ENCODE peak calls at places on chromosomes 1 and 21, in ten cellular contexts. One of them, this sample, is unnamed.

GRCh38 chr1:165897326-165898303 is 70.2 kb downstream of the UCK2 start:
- DNase-seq in HuH-7: no peak
- DNase-seq in cardiac muscle cell: peak; percentile 21
- DNase-seq in T-helper 17 cell: no peak
- DNase-seq in CD8-positive, alpha-beta memory T cell: no peak
- DNase-seq in AG09309: peak; percentile 40
- DNase-seq in endothelial cell: no peak
- DNase-seq in Right ventricle myocardium superior: no peak
- DNase-seq in Caki2: no peak
- DNase-seq in NCI-H1694: no peak
- DNase-seq in this sample: peak; percentile 34

GRCh38 chr1:87389546-87389945 is 60.9 kb downstream of the LMO4 start:
- DNase-seq in HuH-7: no peak
- DNase-seq in cardiac muscle cell: no peak
- DNase-seq in T-helper 17 cell: no peak
- DNase-seq in CD8-positive, alpha-beta memory T cell: no peak
- DNase-seq in AG09309: no peak
- DNase-seq in endothelial cell: no peak
- DNase-seq in Right ventricle myocardium superior: no peak
- DNase-seq in Caki2: no peak
- DNase-seq in NCI-H1694: no peak
- DNase-seq in this sample: no peak

GRCh38 chr1:44500181-44501021 is 95.3 kb downstream of the RNF220 start:
- DNase-seq in HuH-7: peak; percentile 65
- DNase-seq in cardiac muscle cell: peak; percentile 71
- DNase-seq in T-helper 17 cell: no peak
- DNase-seq in CD8-positive, alpha-beta memory T cell: no peak
- DNase-seq in AG09309: no peak
- DNase-seq in endothelial cell: peak; percentile 55
- DNase-seq in Right ventricle myocardium superior: no peak
- DNase-seq in Caki2: no peak
- DNase-seq in NCI-H1694: peak; percentile 28
- DNase-seq in this sample: peak; percentile 23

GRCh38 chr1:235270625-235271024 is 57.4 kb downstream of the ARID4B start:
- DNase-seq in HuH-7: no peak
- DNase-seq in cardiac muscle cell: no peak
- DNase-seq in T-helper 17 cell: no peak
- DNase-seq in CD8-positive, alpha-beta memory T cell: no peak
- DNase-seq in AG09309: peak; percentile 23
- DNase-seq in endothelial cell: no peak
- DNase-seq in Right ventricle myocardium superior: no peak
- DNase-seq in Caki2: peak; percentile 16
- DNase-seq in NCI-H1694: no peak
- DNase-seq in this sample: peak; percentile 35

GRCh38 chr1:165143437-165144065 is 213.0 kb downstream of the LMX1A start:
- DNase-seq in HuH-7: peak; percentile 14
- DNase-seq in cardiac muscle cell: peak; percentile 9
- DNase-seq in T-helper 17 cell: no peak
- DNase-seq in CD8-positive, alpha-beta memory T cell: no peak
- DNase-seq in AG09309: no peak
- DNase-seq in endothelial cell: peak; percentile 12
- DNase-seq in Right ventricle myocardium superior: no peak
- DNase-seq in Caki2: no peak
- DNase-seq in NCI-H1694: no peak
- DNase-seq in this sample: no peak

GRCh38 chr1:178629549-178630154 is 95.4 kb upstream of the RALGPS2 start:
- DNase-seq in HuH-7: no peak
- DNase-seq in cardiac muscle cell: no peak
- DNase-seq in T-helper 17 cell: no peak
- DNase-seq in CD8-positive, alpha-beta memory T cell: no peak
- DNase-seq in AG09309: no peak
- DNase-seq in endothelial cell: no peak
- DNase-seq in Right ventricle myocardium superior: no peak
- DNase-seq in Caki2: no peak
- DNase-seq in NCI-H1694: no peak
- DNase-seq in this sample: no peak

GRCh38 chr21:35738342-35738961 is 321.9 kb downstream of the SETD4 start:
- DNase-seq in HuH-7: no peak
- DNase-seq in cardiac muscle cell: no peak
- DNase-seq in T-helper 17 cell: no peak
- DNase-seq in CD8-positive, alpha-beta memory T cell: no peak
- DNase-seq in AG09309: no peak
- DNase-seq in endothelial cell: no peak
- DNase-seq in Right ventricle myocardium superior: no peak
- DNase-seq in Caki2: peak; percentile 30
- DNase-seq in NCI-H1694: no peak
- DNase-seq in this sample: peak; percentile 86

GRCh38 chr1:72851597-72851996 is 569.3 kb upstream of the NEGR1 start:
- DNase-seq in HuH-7: no peak
- DNase-seq in cardiac muscle cell: no peak
- DNase-seq in T-helper 17 cell: no peak
- DNase-seq in CD8-positive, alpha-beta memory T cell: no peak
- DNase-seq in AG09309: no peak
- DNase-seq in endothelial cell: no peak
- DNase-seq in Right ventricle myocardium superior: no peak
- DNase-seq in Caki2: no peak
- DNase-seq in NCI-H1694: no peak
- DNase-seq in this sample: no peak

GRCh38 chr21:42041711-42042110 is 29.4 kb upstream of the UMODL1 start:
- DNase-seq in HuH-7: no peak
- DNase-seq in cardiac muscle cell: no peak
- DNase-seq in T-helper 17 cell: no peak
- DNase-seq in CD8-positive, alpha-beta memory T cell: no peak
- DNase-seq in AG09309: no peak
- DNase-seq in endothelial cell: no peak
- DNase-seq in Right ventricle myocardium superior: no peak
- DNase-seq in Caki2: no peak
- DNase-seq in NCI-H1694: no peak
- DNase-seq in this sample: no peak

GRCh38 chr1:235659186-235659771 is 9.7 kb upstream of the GNG4 start:
- DNase-seq in HuH-7: no peak
- DNase-seq in cardiac muscle cell: no peak
- DNase-seq in T-helper 17 cell: no peak
- DNase-seq in CD8-positive, alpha-beta memory T cell: no peak
- DNase-seq in AG09309: no peak
- DNase-seq in endothelial cell: no peak
- DNase-seq in Right ventricle myocardium superior: no peak
- DNase-seq in Caki2: no peak
- DNase-seq in NCI-H1694: no peak
- DNase-seq in this sample: no peak

GRCh38 chr21:37986751-37987399 is 70.6 kb upstream of the KCNJ6 start:
- DNase-seq in HuH-7: no peak
- DNase-seq in cardiac muscle cell: no peak
- DNase-seq in T-helper 17 cell: no peak
- DNase-seq in CD8-positive, alpha-beta memory T cell: no peak
- DNase-seq in AG09309: no peak
- DNase-seq in endothelial cell: no peak
- DNase-seq in Right ventricle myocardium superior: no peak
- DNase-seq in Caki2: no peak
- DNase-seq in NCI-H1694: peak; percentile 97
- DNase-seq in this sample: no peak

GRCh38 chr21:45146301-45146700 is 71.9 kb downstream of the ADARB1 start:
- DNase-seq in HuH-7: no peak
- DNase-seq in cardiac muscle cell: no peak
- DNase-seq in T-helper 17 cell: no peak
- DNase-seq in CD8-positive, alpha-beta memory T cell: no peak
- DNase-seq in AG09309: no peak
- DNase-seq in endothelial cell: no peak
- DNase-seq in Right ventricle myocardium superior: no peak
- DNase-seq in Caki2: no peak
- DNase-seq in NCI-H1694: no peak
- DNase-seq in this sample: no peak

GRCh38 chr1:156319664-156320063 is 18.4 kb downstream of the CCT3 start:
- DNase-seq in HuH-7: peak; percentile 40
- DNase-seq in cardiac muscle cell: peak; percentile 10
- DNase-seq in T-helper 17 cell: no peak
- DNase-seq in CD8-positive, alpha-beta memory T cell: no peak
- DNase-seq in AG09309: no peak
- DNase-seq in endothelial cell: no peak
- DNase-seq in Right ventricle myocardium superior: no peak
- DNase-seq in Caki2: peak; percentile 22
- DNase-seq in NCI-H1694: peak; percentile 42
- DNase-seq in this sample: peak; percentile 58

GRCh38 chr1:65393345-65393744 is 27.1 kb upstream of the LEPR start:
- DNase-seq in HuH-7: no peak
- DNase-seq in cardiac muscle cell: no peak
- DNase-seq in T-helper 17 cell: no peak
- DNase-seq in CD8-positive, alpha-beta memory T cell: no peak
- DNase-seq in AG09309: peak; percentile 10
- DNase-seq in endothelial cell: no peak
- DNase-seq in Right ventricle myocardium superior: no peak
- DNase-seq in Caki2: no peak
- DNase-seq in NCI-H1694: no peak
- DNase-seq in this sample: peak; percentile 53

GRCh38 chr1:178768423-178768822 is 43.4 kb downstream of the RALGPS2 start:
- DNase-seq in HuH-7: no peak
- DNase-seq in cardiac muscle cell: peak; percentile 6
- DNase-seq in T-helper 17 cell: no peak
- DNase-seq in CD8-positive, alpha-beta memory T cell: no peak
- DNase-seq in AG09309: no peak
- DNase-seq in endothelial cell: no peak
- DNase-seq in Right ventricle myocardium superior: no peak
- DNase-seq in Caki2: no peak
- DNase-seq in NCI-H1694: no peak
- DNase-seq in this sample: peak; percentile 49

GRCh38 chr1:246262281-246262680 is 244.8 kb downstream of the SMYD3 start:
- DNase-seq in HuH-7: no peak
- DNase-seq in cardiac muscle cell: no peak
- DNase-seq in T-helper 17 cell: no peak
- DNase-seq in CD8-positive, alpha-beta memory T cell: no peak
- DNase-seq in AG09309: no peak
- DNase-seq in endothelial cell: no peak
- DNase-seq in Right ventricle myocardium superior: no peak
- DNase-seq in Caki2: no peak
- DNase-seq in NCI-H1694: no peak
- DNase-seq in this sample: no peak

GRCh38 chr1:39542924-39543323 is 33.7 kb downstream of the PABPC4 start:
- DNase-seq in HuH-7: no peak
- DNase-seq in cardiac muscle cell: no peak
- DNase-seq in T-helper 17 cell: no peak
- DNase-seq in CD8-positive, alpha-beta memory T cell: no peak
- DNase-seq in AG09309: no peak
- DNase-seq in endothelial cell: no peak
- DNase-seq in Right ventricle myocardium superior: no peak
- DNase-seq in Caki2: no peak
- DNase-seq in NCI-H1694: no peak
- DNase-seq in this sample: no peak

GRCh38 chr1:226586650-226587443 is 38.3 kb downstream of the STUM start:
- DNase-seq in HuH-7: no peak
- DNase-seq in cardiac muscle cell: no peak
- DNase-seq in T-helper 17 cell: no peak
- DNase-seq in CD8-positive, alpha-beta memory T cell: no peak
- DNase-seq in AG09309: no peak
- DNase-seq in endothelial cell: no peak
- DNase-seq in Right ventricle myocardium superior: no peak
- DNase-seq in Caki2: peak; percentile 33
- DNase-seq in NCI-H1694: no peak
- DNase-seq in this sample: no peak

GRCh38 chr1:45929257-45929687 is 125.9 kb downstream of the MAST2 start:
- DNase-seq in HuH-7: no peak
- DNase-seq in cardiac muscle cell: peak; percentile 30
- DNase-seq in T-helper 17 cell: no peak
- DNase-seq in CD8-positive, alpha-beta memory T cell: no peak
- DNase-seq in AG09309: no peak
- DNase-seq in endothelial cell: no peak
- DNase-seq in Right ventricle myocardium superior: no peak
- DNase-seq in Caki2: peak; percentile 10
- DNase-seq in NCI-H1694: no peak
- DNase-seq in this sample: peak; percentile 44

GRCh38 chr21:25133939-25134338 is 473.3 kb downstream of the MRPL39 start:
- DNase-seq in HuH-7: no peak
- DNase-seq in cardiac muscle cell: no peak
- DNase-seq in T-helper 17 cell: no peak
- DNase-seq in CD8-positive, alpha-beta memory T cell: no peak
- DNase-seq in AG09309: no peak
- DNase-seq in endothelial cell: no peak
- DNase-seq in Right ventricle myocardium superior: no peak
- DNase-seq in Caki2: no peak
- DNase-seq in NCI-H1694: no peak
- DNase-seq in this sample: no peak